ENCODE peak calls at places on chromosomes 5 and 9, in ten cellular contexts. Q, T, I, C, Z, U, F, H, X and K are unnamed samples.

GRCh38 chr9:137087409-137087925 is 682 bp downstream of the MAN1B1 start:
- DNase-seq in Q (peak; percentile 43), T (no peak), I (no peak), C (no peak), Z (no peak), U (no peak), F (no peak), H (no peak), X (no peak), K (no peak)

GRCh38 chr5:68661237-68661636 is 432.6 kb upstream of the SLC30A5 start:
- DNase-seq in Q (peak; percentile 69), T (no peak), I (no peak), C (peak; percentile 31), Z (no peak), U (peak; percentile 29), F (peak; percentile 27), H (peak; percentile 17), X (no peak), K (peak; percentile 16)

GRCh38 chr9:37198831-37199230 is 78.5 kb downstream of the ZCCHC7 start:
- DNase-seq in Q (no peak), T (no peak), I (no peak), C (no peak), Z (no peak), U (no peak), F (no peak), H (no peak), X (no peak), K (no peak)

GRCh38 chr5:170892201-170892600 is 30.4 kb downstream of the RANBP17 start:
- DNase-seq in Q (no peak), T (no peak), I (no peak), C (no peak), Z (no peak), U (no peak), F (no peak), H (peak; percentile 58), X (no peak), K (no peak)

GRCh38 chr5:68771747-68772146 is 322.1 kb upstream of the SLC30A5 start:
- DNase-seq in Q (no peak), T (no peak), I (no peak), C (no peak), Z (no peak), U (no peak), F (no peak), H (no peak), X (no peak), K (no peak)

GRCh38 chr9:109742759-109743388 is 37.1 kb upstream of the PALM2AKAP2 start:
- DNase-seq in Q (peak; percentile 44), T (no peak), I (no peak), C (no peak), Z (no peak), U (no peak), F (no peak), H (peak; percentile 21), X (no peak), K (no peak)

GRCh38 chr5:72245517-72246238 is 74.4 kb downstream of the MRPS27 start:
- DNase-seq in Q (no peak), T (no peak), I (no peak), C (no peak), Z (no peak), U (no peak), F (no peak), H (no peak), X (no peak), K (no peak)

GRCh38 chr5:142286111-142286510 is 38.7 kb downstream of the SPRY4 start:
- DNase-seq in Q (no peak), T (no peak), I (no peak), C (no peak), Z (no peak), U (no peak), F (no peak), H (no peak), X (no peak), K (no peak)

GRCh38 chr5:54320256-54320655 is 9.9 kb upstream of the ARL15 start:
- DNase-seq in Q (no peak), T (no peak), I (no peak), C (no peak), Z (no peak), U (no peak), F (no peak), H (no peak), X (no peak), K (no peak)

GRCh38 chr9:126862461-126862830 is 2.0 kb downstream of the ZBTB34 start:
- DNase-seq in Q (no peak), T (peak; percentile 53), I (no peak), C (no peak), Z (no peak), U (no peak), F (no peak), H (no peak), X (no peak), K (peak; percentile 26)

GRCh38 chr9:113929634-113930092 is 53.6 kb downstream of the ZNF618 start:
- DNase-seq in Q (no peak), T (no peak), I (peak; percentile 1), C (no peak), Z (no peak), U (no peak), F (no peak), H (peak; percentile 67), X (peak; percentile 3), K (no peak)

GRCh38 chr5:129496875-129497274 is 36.8 kb downstream of the ADAMTS19 start:
- DNase-seq in Q (no peak), T (no peak), I (no peak), C (no peak), Z (no peak), U (no peak), F (no peak), H (no peak), X (no peak), K (no peak)

GRCh38 chr9:7104625-7105024 is 346.9 kb downstream of the KDM4C start:
- DNase-seq in Q (no peak), T (no peak), I (no peak), C (no peak), Z (no peak), U (no peak), F (no peak), H (no peak), X (no peak), K (no peak)

GRCh38 chr9:133777871-133778270 is 39.7 kb upstream of the SARDH start:
- DNase-seq in Q (no peak), T (no peak), I (no peak), C (no peak), Z (peak; percentile 24), U (no peak), F (no peak), H (no peak), X (no peak), K (no peak)

GRCh38 chr5:134020188-134020587 is 15.4 kb upstream of the VDAC1 start:
- DNase-seq in Q (no peak), T (no peak), I (no peak), C (no peak), Z (no peak), U (no peak), F (no peak), H (no peak), X (no peak), K (peak; percentile 78)

GRCh38 chr5:178590924-178591423 is 781 bp upstream of the COL23A1 start:
- DNase-seq in Q (no peak), T (no peak), I (no peak), C (no peak), Z (peak; percentile 64), U (no peak), F (no peak), H (peak; percentile 6), X (peak; percentile 75), K (no peak)

DNA sequence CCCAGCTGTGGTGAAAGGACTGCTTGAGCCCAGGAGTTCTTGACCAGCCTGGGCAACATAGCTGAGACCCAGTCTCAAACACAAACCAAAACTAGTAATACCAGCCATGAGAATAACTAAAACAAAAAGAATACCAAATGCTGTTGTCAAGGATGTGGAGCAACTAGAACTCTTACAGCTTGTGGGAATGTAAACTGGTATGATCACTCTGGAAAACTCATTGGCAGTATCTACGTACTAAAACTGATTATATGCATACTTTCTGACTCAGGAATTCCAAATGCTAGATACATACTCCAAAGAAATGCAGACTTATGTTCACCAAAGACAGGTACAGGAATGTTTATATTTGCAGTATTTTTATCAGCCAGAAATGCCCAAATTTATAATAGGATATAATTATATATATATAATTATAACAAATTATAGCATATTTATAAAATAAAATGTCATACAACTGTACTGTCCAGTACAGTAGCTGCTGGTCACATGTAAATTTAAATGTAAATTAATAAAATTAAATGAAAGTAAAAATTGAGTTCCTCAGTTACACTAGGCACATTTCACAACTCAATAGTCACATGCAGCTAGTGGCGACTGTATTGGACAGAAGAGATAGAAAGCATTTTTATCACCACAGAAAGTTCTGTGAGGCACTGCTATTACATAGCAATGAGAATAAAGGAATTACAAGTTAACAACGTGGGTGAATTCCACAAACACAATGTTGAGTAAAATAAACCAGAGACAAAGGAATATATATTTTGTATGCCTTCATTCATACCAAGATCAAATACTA is 118.5 kb downstream of the GNAQ start:
- DNase-seq in Q (no peak), T (no peak), I (no peak), C (no peak), Z (no peak), U (no peak), F (no peak), H (no peak), X (peak; percentile 75), K (no peak)
- TF ChIP-seq CTCF in Q (no peak), T (no peak), I (no peak), C (no peak), Z (no peak), U (no peak), F (no peak), H (no peak), X (no peak), K (no peak)

GRCh38 chr5:59173568-59173967 is 590.7 kb downstream of the RAB3C start:
- DNase-seq in Q (no peak), T (no peak), I (no peak), C (no peak), Z (no peak), U (no peak), F (no peak), H (peak; percentile 83), X (no peak), K (no peak)
- TF ChIP-seq CTCF in Q (no peak), T (no peak), I (no peak), C (no peak), Z (no peak), U (no peak), F (no peak), H (peak; percentile 74), X (no peak), K (no peak)

DNA sequence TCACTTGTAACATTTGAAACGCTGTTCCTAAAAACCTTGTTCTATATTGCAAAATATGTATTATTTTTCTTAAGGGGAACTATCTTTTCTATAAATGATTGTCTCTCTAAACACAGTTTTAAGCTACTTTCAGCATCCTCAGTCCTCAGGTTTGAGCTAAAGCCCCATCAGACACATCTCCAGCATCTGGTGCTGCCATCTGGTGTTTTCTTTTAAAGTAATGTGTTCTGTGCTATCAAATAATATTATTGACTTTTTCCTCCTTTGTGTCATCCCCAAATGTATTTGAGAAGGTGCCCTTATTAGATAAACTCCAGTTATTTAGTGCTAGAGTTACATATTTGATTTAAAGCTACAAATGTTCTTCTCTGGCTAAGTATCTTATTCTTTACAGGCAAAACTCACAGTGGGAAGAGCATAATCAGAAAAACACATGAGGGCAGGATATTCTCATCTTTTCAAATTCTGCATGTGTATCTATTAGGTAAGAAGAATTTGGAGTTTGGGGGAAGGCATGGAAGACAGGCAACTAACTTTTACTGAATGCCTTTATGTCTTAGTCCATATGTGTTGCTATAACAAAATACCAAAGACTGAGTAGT is 27.5 kb downstream of the ZNF474 start:
- DNase-seq in Q (peak; percentile 65), T (no peak), I (no peak), C (peak; percentile 28), Z (no peak), U (peak; percentile 10), F (no peak), H (peak; percentile 77), X (no peak), K (peak; percentile 36)
- TF ChIP-seq CTCF in Q (peak; percentile 67), T (no peak), I (no peak), C (no peak), Z (peak; percentile 23), U (no peak), F (peak; percentile 36), H (peak; percentile 54), X (peak; percentile 76), K (peak; percentile 35)

GRCh38 chr5:36688722-36689121 is 82.3 kb downstream of the SLC1A3 start:
- DNase-seq in Q (peak; percentile 75), T (no peak), I (no peak), C (no peak), Z (no peak), U (peak; percentile 27), F (no peak), H (no peak), X (no peak), K (peak; percentile 14)
- TF ChIP-seq CTCF in Q (peak; percentile 69), T (peak; percentile 17), I (no peak), C (no peak), Z (no peak), U (peak; percentile 40), F (peak; percentile 53), H (peak; percentile 46), X (peak; percentile 51), K (peak; percentile 41)